ENCODE peak calls at places on chromosomes 7 and 10, in seven cellular contexts. B is HFF-Myc, D is neuronal stem cell, S is brain microvascular endothelial cell, Y is hepatocyte, U is fibroblast of lung, O is adipocyte. T is an unnamed sample.

GRCh38 chr10:311901-312665 is 176.8 kb downstream of the ZMYND11 start:
- DNase-seq in B (no peak), D (no peak), S (no peak), Y (no peak), U (no peak), O (no peak), T (no peak)

GRCh38 chr10:3217301-3217700 is 44.7 kb upstream of the PITRM1 start:
- DNase-seq in B (no peak), D (no peak), S (peak), Y (no peak), U (peak), O (peak), T (no peak)

GRCh38 chr7:92793656-92794205 is 42.6 kb downstream of the CDK6 start:
- DNase-seq in B (no peak), D (no peak), S (no peak), Y (no peak), U (peak), O (peak), T (no peak)

GRCh38 chr10:21078410-21079329 is 181.6 kb upstream of the NEBL start:
- DNase-seq in B (peak), D (peak), S (peak), Y (peak), U (peak), O (peak), T (peak)

GRCh38 chr10:34593955-34594354 is 221.1 kb downstream of the PARD3 start:
- DNase-seq in B (no peak), D (no peak), S (no peak), Y (no peak), U (no peak), O (no peak), T (no peak)

GRCh38 chr7:157567666-157568065 is 230.9 kb downstream of the DNAJB6 start:
- DNase-seq in B (no peak), D (no peak), S (no peak), Y (no peak), U (no peak), O (no peak), T (no peak)

GRCh38 chr10:7406712-7407333 is 4.0 kb downstream of the SFMBT2 start:
- DNase-seq in B (no peak), D (no peak), S (no peak), Y (peak), U (peak), O (no peak), T (no peak)

GRCh38 chr10:95544783-95545500 is 16.2 kb downstream of the SORBS1 start:
- DNase-seq in B (no peak), D (no peak), S (no peak), Y (peak), U (no peak), O (no peak), T (no peak)

GRCh38 chr7:67377939-67378862 is 381.6 kb downstream of the TYW1 start:
- DNase-seq in B (peak), D (peak), S (peak), Y (peak), U (peak), O (peak), T (peak)

GRCh38 chr10:15367296-15367830 is 3.7 kb downstream of the FAM171A1 start:
- DNase-seq in B (no peak), D (no peak), S (no peak), Y (no peak), U (no peak), O (no peak), T (no peak)

GRCh38 chr10:15370741-15371701 is at the start of gene FAM171A1:
- DNase-seq in B (no peak), D (peak), S (no peak), Y (peak), U (peak), O (peak), T (peak)

GRCh38 chr10:15369642-15370211 is 1.4 kb downstream of the FAM171A1 start:
- DNase-seq in B (no peak), D (no peak), S (no peak), Y (peak), U (no peak), O (peak), T (no peak)

GRCh38 chr10:15368456-15368855 is 2.6 kb downstream of the FAM171A1 start:
- DNase-seq in B (no peak), D (no peak), S (no peak), Y (no peak), U (no peak), O (no peak), T (no peak)

GRCh38 chr10:15370212-15370740 is 813 bp downstream of the FAM171A1 start:
- DNase-seq in B (no peak), D (peak), S (peak), Y (peak), U (peak), O (peak), T (peak)
- H3K4me3 ChIP-seq in B (peak), D (peak), S (peak), Y (peak), U (peak), O (peak), T (peak)

DNA sequence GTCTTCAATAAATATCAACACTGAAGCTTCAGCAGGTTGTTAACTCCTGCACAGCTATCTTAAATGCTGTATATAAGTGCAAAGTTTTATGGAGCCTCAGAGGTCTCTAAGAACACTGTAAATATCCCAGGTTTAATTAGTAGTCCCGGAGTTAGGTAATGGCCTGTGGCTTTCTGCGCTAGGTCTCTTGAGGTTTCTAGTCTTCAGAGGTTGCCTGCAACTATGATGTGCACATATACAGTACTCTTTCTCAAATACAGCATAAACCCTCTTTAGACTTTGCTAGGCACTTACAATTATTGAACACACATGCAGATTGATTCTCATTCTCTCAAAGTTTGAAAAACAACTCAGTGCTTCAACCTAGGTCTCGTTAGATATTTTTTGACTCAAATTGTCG is 2.3 kb downstream of the KLLN start:
- DNase-seq in B (no peak), D (no peak), S (no peak), Y (peak), U (no peak), O (no peak), T (no peak)
- H3K4me3 ChIP-seq in B (peak), D (no peak), S (no peak), Y (no peak), U (peak), O (peak), T (peak)

GRCh38 chr10:27744478-27745379 is 890 bp downstream of the MKX start:
- DNase-seq in B (no peak), D (no peak), S (no peak), Y (peak), U (peak), O (peak), T (peak)

GRCh38 chr10:27747096-27747451 is 1.5 kb upstream of the MKX start:
- DNase-seq in B (no peak), D (no peak), S (no peak), Y (no peak), U (peak), O (no peak), T (no peak)

GRCh38 chr10:27745380-27745718 is 270 bp downstream of the MKX start:
- DNase-seq in B (no peak), D (no peak), S (no peak), Y (no peak), U (no peak), O (no peak), T (no peak)

GRCh38 chr10:27745719-27746363 is at the start of gene MKX:
- DNase-seq in B (no peak), D (peak), S (peak), Y (peak), U (peak), O (peak), T (peak)

GRCh38 chr10:27746364-27747095 is 911 bp upstream of the MKX start:
- DNase-seq in B (no peak), D (no peak), S (no peak), Y (no peak), U (no peak), O (no peak), T (no peak)
- H3K4me3 ChIP-seq in B (peak), D (peak), S (peak), Y (no peak), U (peak), O (peak), T (peak)

GRCh38 chr10:44384601-44385422 is at the start of gene CXCL12:
- DNase-seq in B (no peak), D (no peak), S (no peak), Y (peak), U (no peak), O (peak), T (no peak)

GRCh38 chr10:44382131-44382858 is 2.6 kb downstream of the CXCL12 start:
- DNase-seq in B (no peak), D (no peak), S (no peak), Y (no peak), U (no peak), O (no peak), T (no peak)

GRCh38 chr10:44382981-44383748 is 1.7 kb downstream of the CXCL12 start:
- DNase-seq in B (no peak), D (no peak), S (no peak), Y (no peak), U (no peak), O (no peak), T (no peak)

GRCh38 chr10:44385423-44385725 is 477 bp upstream of the CXCL12 start:
- DNase-seq in B (no peak), D (no peak), S (no peak), Y (no peak), U (no peak), O (no peak), T (no peak)

GRCh38 chr10:44383749-44384600 is 922 bp downstream of the CXCL12 start:
- DNase-seq in B (no peak), D (no peak), S (peak), Y (peak), U (peak), O (peak), T (no peak)
- H3K4me3 ChIP-seq in B (peak), D (no peak), S (peak), Y (peak), U (peak), O (peak), T (peak)

DNA sequence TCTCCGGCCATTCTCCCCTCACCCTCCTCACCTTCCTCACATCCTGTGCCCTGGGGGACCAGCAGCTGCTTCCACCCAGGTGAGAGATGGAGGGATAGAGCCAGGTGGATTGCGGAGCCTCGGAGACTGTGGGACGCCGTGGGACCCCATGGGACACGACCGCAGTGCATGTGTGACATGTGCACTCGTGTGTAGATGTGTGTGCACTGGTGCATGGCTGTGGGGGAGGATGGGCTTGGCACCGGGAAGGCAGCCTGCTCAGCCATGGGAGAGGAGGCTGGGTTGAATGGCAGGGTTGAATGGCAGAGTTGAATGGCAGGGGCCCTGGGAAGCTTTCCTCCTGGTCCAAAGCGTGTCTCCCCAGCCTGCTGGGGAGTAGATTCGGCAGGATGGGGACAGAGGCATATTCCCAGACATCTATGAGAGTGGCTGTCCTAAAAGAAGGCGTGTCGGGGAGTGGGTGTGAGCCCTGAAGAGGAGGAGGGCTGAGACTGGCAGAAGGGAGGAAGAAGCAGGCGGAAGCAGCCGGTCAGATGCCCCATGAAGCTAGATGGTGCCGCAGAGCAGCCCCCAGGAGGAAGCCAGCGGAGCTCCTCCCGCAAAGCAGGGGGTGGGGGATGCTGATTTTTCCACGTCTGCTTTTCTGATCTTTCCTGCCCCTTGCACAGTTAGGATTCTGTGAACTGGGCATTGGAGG is 815 bp downstream of the GIMAP8 start:
- DNase-seq in B (no peak), D (no peak), S (no peak), Y (no peak), U (no peak), O (no peak), T (no peak)
- H3K4me3 ChIP-seq in B (no peak), D (no peak), S (no peak), Y (no peak), U (no peak), O (no peak), T (peak)

DNA sequence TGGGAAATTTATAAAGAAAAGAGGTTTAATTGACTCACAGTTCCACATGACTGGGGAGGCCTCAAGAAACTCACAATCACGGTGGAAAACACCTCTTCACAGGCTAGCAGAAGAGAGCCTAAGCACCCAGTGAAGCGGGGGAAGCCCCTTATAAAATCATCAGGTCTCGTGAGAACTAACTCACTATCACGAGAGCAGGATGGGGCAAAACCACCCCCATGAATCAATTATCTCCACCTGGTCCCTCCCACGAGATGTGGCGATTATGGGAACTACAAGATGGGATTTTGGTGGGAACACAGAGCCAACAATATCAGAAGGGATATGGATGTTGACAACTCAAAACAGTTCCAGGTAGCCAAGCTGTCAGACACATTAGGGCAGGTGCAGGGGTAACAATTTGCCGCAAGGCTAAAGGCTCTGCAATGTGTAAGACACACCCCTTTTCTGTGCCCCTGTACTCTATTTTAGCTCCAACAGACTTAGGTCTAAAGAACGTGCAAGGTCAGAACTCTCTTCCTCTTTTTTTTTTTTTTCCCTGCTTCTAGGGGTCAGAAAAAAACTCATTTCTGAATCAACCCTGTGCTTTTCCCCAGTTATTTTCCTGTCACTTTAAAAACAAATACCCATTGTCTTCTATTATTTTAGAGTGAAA is 30.7 kb upstream of the RBM20 start:
- DNase-seq in B (no peak), D (no peak), S (no peak), Y (no peak), U (no peak), O (no peak), T (no peak)
- H3K4me3 ChIP-seq in B (no peak), D (no peak), S (no peak), Y (no peak), U (no peak), O (no peak), T (no peak)

GRCh38 chr10:132065491-132066105 is at the start of gene JAKMIP3:
- DNase-seq in B (peak), D (peak), S (peak), Y (peak), U (peak), O (peak), T (peak)
- H3K4me3 ChIP-seq in B (peak), D (peak), S (peak), Y (peak), U (peak), O (peak), T (peak)

GRCh38 chr7:36690514-36691187 is 33.6 kb downstream of the AOAH start:
- DNase-seq in B (no peak), D (no peak), S (no peak), Y (no peak), U (no peak), O (no peak), T (no peak)
- H3K4me3 ChIP-seq in B (no peak), D (no peak), S (no peak), Y (no peak), U (no peak), O (no peak), T (no peak)

GRCh38 chr10:101814466-101815041 is 3.7 kb downstream of the OGA start:
- DNase-seq in B (no peak), D (no peak), S (no peak), Y (no peak), U (no peak), O (peak), T (no peak)
- H3K4me3 ChIP-seq in B (peak), D (peak), S (peak), Y (peak), U (peak), O (peak), T (no peak)